ENCODE peak calls at places on chromosomes 7 and 10, in five cellular contexts. W is SJSA1; L is MM.1S; G is CD8-positive, alpha-beta memory T cell; P is CD4-positive, alpha-beta memory T cell. D is an unnamed sample. For H3K4me1, the result is how much of the 10 kb centered on the place peaks cover.

GRCh38 chr7:317643-318405 is 27.9 kb downstream of the FOXL3 start:
- DNase-seq in W (no peak), L (no peak), G (no peak), P (no peak), D (no peak)

GRCh38 chr10:6320320-6321010 is 117.7 kb downstream of the PFKFB3 start:
- DNase-seq in W (no peak), L (no peak), G (no peak), P (no peak), D (no peak)

GRCh38 chr10:8404721-8405120 is 350.2 kb downstream of the GATA3 start:
- DNase-seq in W (no peak), L (peak), G (peak), P (peak), D (no peak)

GRCh38 chr10:89032141-89032814 is 41.7 kb downstream of the FAS start:
- DNase-seq in W (peak), L (peak), G (no peak), P (no peak), D (peak)

GRCh38 chr10:121237718-121238117 is 360.5 kb downstream of the FGFR2 start:
- DNase-seq in W (no peak), L (no peak), G (no peak), P (no peak), D (no peak)

GRCh38 chr7:50595538-50596102 is 30.4 kb upstream of the DDC start:
- DNase-seq in W (no peak), L (peak), G (peak), P (peak), D (no peak)

GRCh38 chr7:157482011-157482410 is 145.2 kb downstream of the DNAJB6 start:
- DNase-seq in W (no peak), L (no peak), G (no peak), P (no peak), D (no peak)

GRCh38 chr10:57579926-57580325 is 687.8 kb downstream of the IPMK start:
- DNase-seq in W (no peak), L (peak), G (no peak), P (no peak), D (no peak)

GRCh38 chr10:80501381-80501912 is 36.3 kb upstream of the SH2D4B start:
- DNase-seq in W (no peak), L (no peak), G (peak), P (no peak), D (no peak)

GRCh38 chr10:37701781-37702493 is 155.5 kb downstream of the ZNF248 start:
- DNase-seq in W (no peak), L (no peak), G (no peak), P (no peak), D (no peak)

GRCh38 chr10:67697646-67698245 is 1.8 kb upstream of the CTNNA3 start:
- DNase-seq in W (no peak), L (peak), G (peak), P (peak), D (no peak)

GRCh38 chr7:128794020-128794419 is 2.3 kb downstream of the CCDC136 start:
- DNase-seq in W (no peak), L (peak), G (peak), P (peak), D (no peak)

GRCh38 chr10:93746844-93747284 is 10.9 kb upstream of the LGI1 start:
- DNase-seq in W (peak), L (peak), G (no peak), P (no peak), D (no peak)

GRCh38 chr7:7181519-7182155 is 707 bp upstream of the C1GALT1 start:
- DNase-seq in W (no peak), L (peak), G (no peak), P (no peak), D (peak)

GRCh38 chr10:97563337-97563736 is 9.2 kb upstream of the ANKRD2 start:
- DNase-seq in W (no peak), L (no peak), G (no peak), P (no peak), D (no peak)

GRCh38 chr7:74482629-74483401 is 29.1 kb downstream of the GTF2IRD1 start:
- DNase-seq in W (peak), L (no peak), G (no peak), P (no peak), D (no peak)

GRCh38 chr10:75233444-75234016 is 2.2 kb downstream of the COMTD1 start:
- DNase-seq in W (no peak), L (no peak), G (peak), P (no peak), D (no peak)

GRCh38 chr7:1045727-1046063 is 1.3 kb downstream of the GPR146 start:
- DNase-seq in W (no peak), L (no peak), G (no peak), P (no peak), D (peak)

GRCh38 chr7:30861612-30862011 is 50.0 kb upstream of the AQP1 start:
- DNase-seq in W (no peak), L (no peak), G (no peak), P (no peak), D (no peak)

GRCh38 chr7:30864146-30864545 is 47.5 kb upstream of the AQP1 start:
- DNase-seq in W (no peak), L (no peak), G (no peak), P (no peak), D (no peak)

GRCh38 chr7:30865077-30865476 is 46.6 kb upstream of the AQP1 start:
- DNase-seq in W (no peak), L (no peak), G (no peak), P (no peak), D (no peak)

GRCh38 chr7:30863694-30864011 is 48.0 kb upstream of the AQP1 start:
- DNase-seq in W (no peak), L (no peak), G (no peak), P (no peak), D (peak)

DNA sequence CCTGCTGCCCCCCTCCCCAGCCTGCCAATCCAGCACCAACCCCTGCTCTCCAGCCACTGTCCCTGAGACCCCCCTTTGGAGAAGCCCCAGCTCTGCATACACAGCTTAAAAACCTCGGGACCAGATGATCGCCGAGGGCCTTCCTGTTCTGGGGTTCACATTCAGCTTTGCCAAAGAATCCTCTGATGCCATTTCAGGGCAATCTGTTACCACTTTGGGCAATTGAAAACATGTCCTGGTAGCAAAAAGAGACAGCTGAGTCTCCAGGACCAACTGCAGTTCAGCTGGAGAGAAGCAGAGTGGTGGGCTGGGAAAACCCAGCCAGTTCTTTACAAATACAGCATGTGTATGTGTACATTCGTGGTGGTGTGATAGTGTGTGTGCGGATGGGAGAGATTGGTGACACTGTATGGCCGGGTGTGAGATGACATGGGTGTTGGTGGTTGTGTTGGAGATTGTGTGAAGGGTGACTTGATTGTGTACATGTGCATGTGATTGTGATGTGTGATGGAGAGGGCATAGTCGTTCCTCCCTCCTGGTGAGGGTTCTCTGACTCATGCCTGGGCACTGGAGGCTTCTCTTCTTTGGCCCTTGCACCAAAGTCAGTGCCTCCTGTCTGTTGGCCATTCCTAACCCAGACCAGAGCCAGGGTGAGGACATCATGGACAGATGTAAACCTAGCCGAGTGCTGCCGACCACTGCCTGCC is 48.5 kb upstream of the AQP1 start:
- DNase-seq in W (no peak), L (no peak), G (no peak), P (no peak), D (no peak)
- H3K4me1 ChIP-seq in W (under half), L (under half), G (under half), P (under half), D (under half)

GRCh38 chr10:35394411-35394851 is 58.1 kb downstream of the CCNY start:
- DNase-seq in W (no peak), L (no peak), G (no peak), P (no peak), D (no peak)

GRCh38 chr10:35396560-35397434 is 60.5 kb downstream of the CCNY start:
- DNase-seq in W (no peak), L (no peak), G (no peak), P (no peak), D (no peak)

GRCh38 chr10:35397953-35398352 is 61.6 kb downstream of the CCNY start:
- DNase-seq in W (no peak), L (no peak), G (no peak), P (no peak), D (no peak)

GRCh38 chr10:35392482-35393230 is 56.3 kb downstream of the CCNY start:
- DNase-seq in W (no peak), L (no peak), G (no peak), P (no peak), D (no peak)

DNA sequence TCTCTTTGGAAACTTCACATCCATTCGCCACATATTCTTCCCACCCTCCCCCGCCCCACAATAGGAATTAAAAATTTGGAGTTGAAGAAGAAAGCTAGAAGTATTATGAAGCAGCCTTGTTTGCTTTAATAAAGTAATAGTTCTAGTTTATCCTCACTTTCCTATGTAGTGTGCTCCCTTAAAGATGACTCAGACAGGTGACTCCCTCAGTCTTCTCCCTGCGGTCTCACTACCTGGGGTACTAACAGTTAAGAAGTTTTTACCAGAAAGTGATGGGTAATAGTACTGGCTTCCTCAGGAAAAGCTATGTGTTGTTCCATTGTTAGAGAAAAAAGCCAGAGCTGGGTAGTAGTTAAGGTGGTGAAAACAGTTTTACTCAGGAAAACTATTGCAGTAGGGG is 58.6 kb downstream of the CCNY start:
- DNase-seq in W (no peak), L (no peak), G (no peak), P (no peak), D (no peak)
- H3K4me1 ChIP-seq in W (under half), L (under half), G (under half), P (under half), D (under half)

GRCh38 chr10:78435484-78436222 is 402.0 kb downstream of the RPS24 start:
- DNase-seq in W (peak), L (no peak), G (no peak), P (no peak), D (no peak)
- H3K4me1 ChIP-seq in W (under half), L (under half), G (under half), P (under half), D (under half)

GRCh38 chr10:114632869-114633715 is 25.0 kb downstream of the ABLIM1 start:
- DNase-seq in W (peak), L (no peak), G (no peak), P (no peak), D (no peak)
- H3K4me1 ChIP-seq in W (half or more), L (under half), G (under half), P (under half), D (under half)

GRCh38 chr10:22605168-22605567 is 109.2 kb downstream of the PIP4K2A start:
- DNase-seq in W (no peak), L (no peak), G (no peak), P (no peak), D (no peak)

GRCh38 chr10:22603581-22603980 is 110.8 kb downstream of the PIP4K2A start:
- DNase-seq in W (no peak), L (no peak), G (no peak), P (no peak), D (no peak)

GRCh38 chr10:22604314-22605091 is 109.9 kb downstream of the PIP4K2A start:
- DNase-seq in W (no peak), L (no peak), G (no peak), P (no peak), D (no peak)

GRCh38 chr10:22607261-22607660 is 107.1 kb downstream of the PIP4K2A start:
- DNase-seq in W (no peak), L (no peak), G (no peak), P (no peak), D (no peak)

DNA sequence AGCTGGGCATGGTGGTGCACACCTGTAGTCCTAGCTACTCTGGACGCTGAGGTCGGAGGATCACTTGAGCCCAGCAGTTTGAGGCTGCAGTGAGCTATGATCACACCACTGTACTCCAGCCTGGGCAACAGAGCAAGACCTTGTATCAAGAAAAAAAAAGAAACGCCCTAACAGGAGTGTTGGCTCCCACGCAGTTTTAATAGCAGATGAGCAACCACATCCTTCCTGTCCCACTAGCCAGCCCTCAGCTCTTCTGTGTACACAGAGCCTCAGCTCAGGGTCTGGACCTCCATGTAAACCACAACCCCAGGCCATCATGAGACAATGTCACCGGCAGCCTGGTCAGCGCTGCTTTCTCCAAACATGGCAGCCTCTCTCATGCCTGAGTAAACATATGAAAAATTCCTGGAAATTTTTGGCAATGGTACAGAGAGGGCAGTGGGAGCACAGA is 108.2 kb downstream of the PIP4K2A start:
- DNase-seq in W (peak), L (peak), G (no peak), P (peak), D (no peak)
- H3K4me1 ChIP-seq in W (under half), L (under half), G (half or more), P (half or more), D (half or more)

D was measured in left lung.